ENCODE peak calls at places on chromosomes 13 and 19, in six cellular contexts. G is frontal cortex, I is T follicular helper cell, M is EL, C is endodermal cell, V is IMR-90. N is an unnamed sample.

GRCh38 chr13:40306817-40307216 is 359.6 kb downstream of the FOXO1 start:
- DNase-seq in G (no peak), I (no peak), M (no peak), C (no peak), V (no peak), N (no peak)

GRCh38 chr13:91714726-91715334 is 316.4 kb downstream of the GPC5 start:
- DNase-seq in G (no peak), I (no peak), M (no peak), C (peak; percentile 52), V (no peak), N (no peak)

GRCh38 chr19:10800488-10800887 is 35.5 kb downstream of the TMED1 start:
- DNase-seq in G (no peak), I (no peak), M (no peak), C (no peak), V (peak; percentile 16), N (no peak)

GRCh38 chr19:48194041-48194871 is 23.8 kb downstream of the ZSWIM9 start:
- DNase-seq in G (no peak), I (no peak), M (no peak), C (peak; percentile 75), V (peak; percentile 7), N (no peak)

GRCh38 chr13:80524447-80525215 is 183.7 kb upstream of the SPRY2 start:
- DNase-seq in G (no peak), I (no peak), M (no peak), C (no peak), V (no peak), N (no peak)

GRCh38 chr13:106986687-106987434 is 418.9 kb upstream of the ARGLU1 start:
- DNase-seq in G (no peak), I (no peak), M (no peak), C (no peak), V (no peak), N (no peak)

GRCh38 chr19:45098521-45099464 is 5.8 kb downstream of the PPP1R37 start:
- DNase-seq in G (peak; percentile 71), I (no peak), M (no peak), C (peak; percentile 46), V (peak; percentile 45), N (no peak)

GRCh38 chr13:112986470-112986869 is 17.5 kb downstream of the MCF2L start:
- DNase-seq in G (no peak), I (no peak), M (no peak), C (no peak), V (no peak), N (no peak)

GRCh38 chr13:67635754-67636153 is 405.6 kb upstream of the PCDH9 start:
- DNase-seq in G (no peak), I (no peak), M (no peak), C (no peak), V (peak; percentile 4), N (no peak)

GRCh38 chr19:17996826-17997316 is 11.1 kb upstream of the ARRDC2 start:
- DNase-seq in G (peak; percentile 92), I (peak; percentile 75), M (peak; percentile 78), C (peak; percentile 96), V (peak; percentile 52), N (peak; percentile 78)

GRCh38 chr13:87827479-87827878 is 156.3 kb downstream of the SLITRK5 start:
- DNase-seq in G (no peak), I (no peak), M (no peak), C (no peak), V (no peak), N (no peak)

GRCh38 chr13:49367640-49368431 is 76.0 kb downstream of the CAB39L start:
- DNase-seq in G (no peak), I (no peak), M (no peak), C (no peak), V (no peak), N (no peak)

GRCh38 chr19:53576941-53577653 is 39.2 kb downstream of the ZNF331 start:
- DNase-seq in G (no peak), I (no peak), M (no peak), C (no peak), V (no peak), N (no peak)

GRCh38 chr19:8638078-8638619 is 7.7 kb downstream of the NFILZ start:
- DNase-seq in G (no peak), I (no peak), M (peak; percentile 64), C (no peak), V (peak; percentile 21), N (no peak)

GRCh38 chr19:33434090-33434885 is 60.8 kb downstream of the CEBPG start:
- DNase-seq in G (no peak), I (no peak), M (no peak), C (no peak), V (no peak), N (no peak)